ENCODE peak calls at places on chromosomes 12 and 14, in seven cellular contexts. G is A549, H is astrocyte, J is mucosa of descending colon, U is heart left ventricle, N is body of pancreas, Q is esophagus muscularis mucosa. F is an unnamed sample.

GRCh38 chr12:14769462-14769836 is 33.8 kb downstream of the WBP11 start:
- DNase-seq in J (peak; percentile 64), N (peak; percentile 61), Q (no peak), G (peak; percentile 21), H (peak; percentile 10), U (peak; percentile 27), F (no peak)

GRCh38 chr14:53963491-53964227 is 7.0 kb upstream of the BMP4 start:
- DNase-seq in G (no peak), U (peak; percentile 23), N (peak; percentile 53), Q (no peak), H (peak; percentile 31), J (peak; percentile 52), F (peak; percentile 55)

GRCh38 chr14:23665302-23666016 is 29.3 kb downstream of the DHRS2 start:
- DNase-seq in H (no peak), N (no peak), G (no peak), Q (no peak), J (no peak), U (no peak), F (no peak)

GRCh38 chr12:48454675-48455074 is 17.7 kb upstream of the ANP32D start:
- DNase-seq in G (no peak), H (peak; percentile 10), N (no peak), U (no peak), Q (no peak), J (no peak), F (no peak)

GRCh38 chr12:80838708-80839107 is 99.0 kb downstream of the LIN7A start:
- DNase-seq in N (no peak), J (no peak), G (no peak), U (no peak), Q (no peak), H (peak; percentile 56), F (no peak)

GRCh38 chr12:85807681-85808228 is 28.5 kb downstream of the RASSF9 start:
- DNase-seq in J (no peak), U (no peak), G (no peak), Q (no peak), H (peak; percentile 47), N (no peak), F (no peak)

GRCh38 chr12:574475-575128 is 88.6 kb downstream of the NINJ2 start:
- DNase-seq in J (no peak), N (no peak), H (peak; percentile 58), U (no peak), G (no peak), Q (no peak), F (peak; percentile 17)

GRCh38 chr14:61188936-61189808 is 92.0 kb downstream of the TMEM30B start:
- DNase-seq in U (peak; percentile 39), H (peak; percentile 55), J (peak; percentile 37), Q (peak; percentile 88), N (peak; percentile 48), G (peak; percentile 87), F (peak; percentile 54)

GRCh38 chr14:77372304-77372841 is 4.5 kb downstream of the TMED8 start:
- DNase-seq in G (no peak), U (no peak), J (no peak), H (peak; percentile 82), N (no peak), Q (no peak), F (no peak)

GRCh38 chr14:81132492-81132891 is 88.3 kb downstream of the GTF2A1 start:
- DNase-seq in H (no peak), J (no peak), N (no peak), Q (no peak), G (no peak), U (no peak), F (no peak)

GRCh38 chr12:42475055-42475454 is 114.5 kb downstream of the PRICKLE1 start:
- DNase-seq in N (no peak), Q (no peak), U (no peak), H (no peak), G (no peak), J (no peak), F (no peak)

GRCh38 chr12:91327136-91327535 is 144.5 kb upstream of the DCN start:
- DNase-seq in H (no peak), Q (no peak), G (no peak), U (no peak), N (no peak), J (no peak), F (no peak)

GRCh38 chr12:56120158-56120846 is 2.2 kb downstream of the ZC3H10 start:
- DNase-seq in G (no peak), J (peak; percentile 48), H (peak; percentile 38), N (no peak), U (no peak), Q (no peak), F (no peak)

GRCh38 chr12:111828338-111828979 is 13.6 kb upstream of the MAPKAPK5 start:
- DNase-seq in H (no peak), G (no peak), N (no peak), U (no peak), Q (no peak), J (no peak), F (no peak)

GRCh38 chr14:55867726-55868125 is 250.5 kb upstream of the PELI2 start:
- DNase-seq in U (no peak), N (no peak), Q (no peak), J (no peak), H (peak; percentile 38), G (no peak), F (no peak)

GRCh38 chr12:14962180-14962579 is 779 bp upstream of the ARHGDIB start:
- DNase-seq in J (no peak), U (no peak), Q (no peak), G (no peak), H (no peak), N (no peak), F (no peak)

GRCh38 chr12:110616471-110617115 is 2.7 kb downstream of the TCTN1 start:
- DNase-seq in G (no peak), N (no peak), Q (no peak), H (no peak), J (no peak), U (no peak), F (no peak)

GRCh38 chr12:92414383-92415065 is 268.9 kb upstream of the BTG1 start:
- DNase-seq in H (no peak), U (no peak), J (no peak), N (no peak), Q (no peak), G (no peak), F (no peak)

GRCh38 chr12:46718495-46718894 is 107.3 kb downstream of the SLC38A4 start:
- DNase-seq in Q (no peak), J (no peak), G (no peak), N (no peak), U (no peak), H (no peak), F (no peak)

GRCh38 chr12:46725332-46725731 is 100.5 kb downstream of the SLC38A4 start:
- DNase-seq in H (no peak), N (no peak), Q (no peak), G (no peak), U (no peak), J (no peak), F (no peak)

GRCh38 chr12:46722737-46723136 is 103.1 kb downstream of the SLC38A4 start:
- DNase-seq in U (no peak), N (no peak), J (no peak), Q (no peak), H (no peak), G (no peak), F (no peak)

DNA sequence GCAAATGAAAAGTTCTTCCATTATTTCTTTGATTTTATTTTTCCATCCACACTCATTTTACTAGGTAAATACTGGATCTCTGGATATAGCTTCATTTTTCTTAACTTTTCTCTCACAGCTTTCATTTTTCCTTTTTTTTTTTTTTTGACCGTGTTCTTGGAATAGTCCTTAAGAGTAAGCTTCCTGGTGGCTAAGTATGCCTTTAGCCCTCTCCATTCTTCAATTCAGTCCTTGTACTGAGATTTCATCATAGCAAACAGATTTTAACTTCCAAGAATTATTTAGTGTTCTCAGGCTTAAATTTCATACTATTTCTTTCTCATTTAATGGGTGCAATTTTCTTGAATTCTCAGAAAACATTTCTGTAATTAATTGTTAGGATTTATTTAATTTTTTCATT is 101.8 kb downstream of the SLC38A4 start:
- DNase-seq in J (no peak), U (no peak), N (no peak), G (no peak), H (no peak), Q (no peak), F (no peak)
- H3K4me3 ChIP-seq in J (no peak overlapping the region), U (no peak overlapping the region), N (no peak overlapping the region), G (no peak overlapping the region), H (no peak overlapping the region), Q (no peak overlapping the region), F (no peak overlapping the region)

GRCh38 chr14:99733551-99734405 is 49.7 kb downstream of the CYP46A1 start:
- DNase-seq in J (peak; percentile 34), U (peak; percentile 71), Q (no peak), N (peak; percentile 16), H (no peak), G (no peak), F (peak; percentile 57)
- H3K4me1 ChIP-seq in J (no peaks in the 10 kb centered on the region), U (peaks cover 27% of the 10 kb centered on the region), Q (peaks cover 90% of the 10 kb centered on the region), N (peaks cover 63% of the 10 kb centered on the region), H (peaks cover 20% of the 10 kb centered on the region), G (peaks cover 21% of the 10 kb centered on the region), F (peaks cover 32% of the 10 kb centered on the region)

DNA sequence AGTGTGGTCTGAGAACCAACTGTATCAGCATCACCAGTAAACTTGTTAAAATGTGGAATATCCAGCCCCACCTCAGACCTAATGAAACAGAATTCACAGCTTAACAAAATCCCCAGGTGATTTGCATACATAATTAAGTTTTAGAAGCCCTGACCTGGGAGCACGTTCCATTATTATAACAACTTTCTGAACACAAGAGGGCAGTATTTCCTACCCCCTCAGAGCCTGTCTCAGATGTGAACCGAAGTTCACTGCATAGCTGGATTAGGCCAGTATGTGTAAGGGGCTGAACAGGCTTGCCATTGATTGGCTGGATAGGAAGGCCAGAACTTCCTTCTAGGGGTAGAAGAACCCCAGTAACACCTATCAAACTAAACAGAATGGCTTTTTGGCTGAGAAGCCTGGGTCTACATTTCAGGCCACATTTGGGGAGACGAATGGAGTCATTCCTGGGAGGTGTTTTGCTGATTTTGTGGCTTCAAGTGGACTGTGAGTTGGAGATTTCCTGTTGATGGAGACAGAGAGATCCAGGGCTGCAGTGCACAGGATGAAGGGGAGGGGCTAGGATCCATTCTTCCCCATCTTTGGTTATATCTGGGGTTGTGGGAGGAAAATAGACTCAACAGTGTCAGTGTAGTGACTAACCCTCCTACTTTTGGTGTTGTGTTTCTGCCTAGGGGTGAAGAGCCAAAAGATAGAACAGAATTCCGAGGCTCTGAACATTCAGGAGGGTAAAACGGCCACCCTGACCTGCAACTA is 94.7 kb upstream of the OR4E1 start:
- DNase-seq in N (no peak), U (no peak), G (peak; percentile 7), Q (no peak), H (no peak), J (no peak), F (no peak)
- TF ChIP-seq CTCF in N (peak; percentile 27), U (no peak), G (peak; percentile 51), Q (no peak), H (peak; percentile 25), J (no peak), F (no peak)

DNA sequence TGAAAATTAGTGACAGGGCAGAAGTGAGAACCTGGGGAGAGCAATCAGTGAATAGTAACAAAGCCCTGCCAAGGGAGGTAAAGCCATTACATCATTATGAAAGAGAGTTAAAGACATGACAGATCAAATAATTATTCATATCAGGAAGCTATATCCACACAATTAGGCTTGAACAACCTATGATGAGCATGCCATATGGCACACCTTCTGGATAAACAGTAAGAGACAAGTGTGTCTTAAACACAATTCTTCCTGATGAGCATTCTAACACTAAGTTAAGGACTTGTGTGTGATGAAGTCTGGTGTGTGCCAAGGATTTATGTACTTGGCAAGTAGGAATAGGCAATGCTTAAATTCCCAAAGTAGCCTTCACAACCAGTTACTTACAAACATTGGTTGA is 76.1 kb downstream of the GALNT4 start:
- DNase-seq in N (no peak), H (no peak), Q (no peak), U (no peak), G (no peak), J (no peak), F (no peak)
- H3K4me3 ChIP-seq in N (no peak overlapping the region), H (no peak overlapping the region), Q (no peak overlapping the region), U (no peak overlapping the region), G (no peak overlapping the region), J (no peak overlapping the region), F (no peak overlapping the region)

GRCh38 chr12:120257041-120257821 is 8.3 kb downstream of the PXN start:
- DNase-seq in U (peak; percentile 76), G (no peak), H (peak; percentile 92), N (peak; percentile 47), J (no peak), Q (no peak), F (peak; percentile 67)
- H3K4me1 ChIP-seq in U (peaks cover 64% of the 10 kb centered on the region), G (peaks cover 57% of the 10 kb centered on the region), H (peaks cover 30% of the 10 kb centered on the region), N (peaks cover 64% of the 10 kb centered on the region), J (peaks cover 10% of the 10 kb centered on the region), Q (peaks cover 100% of the 10 kb centered on the region), F (no peaks in the 10 kb centered on the region)